ENCODE peak calls at places on chromosomes 13 and 19, in six cellular contexts. O, C, N, Y, E and L are unnamed samples. For H3K36me3, the result is how much of the 10 kb centered on the place peaks cover.

GRCh38 chr19:51689751-51690358 is 3.3 kb upstream of the SPACA6 start:
- DNase-seq in Y (no peak), E (peak), N (no peak), O (peak), C (peak), L (peak)

GRCh38 chr13:20525144-20525600 is 485 bp downstream of the CRYL1 start:
- DNase-seq in N (no peak), E (peak), Y (no peak), O (peak), C (no peak), L (peak)

GRCh38 chr19:11496391-11497163 is 9.1 kb downstream of the ZNF653 start:
- DNase-seq in C (peak), O (peak), N (peak), Y (peak), E (peak), L (peak)

GRCh38 chr13:67120872-67121531 is 109.1 kb downstream of the PCDH9 start:
- DNase-seq in Y (no peak), C (no peak), O (no peak), E (no peak), N (no peak), L (no peak)

GRCh38 chr13:88823114-88823513 is 1151.9 kb downstream of the SLITRK5 start:
- DNase-seq in N (no peak), O (no peak), C (no peak), Y (no peak), E (no peak), L (no peak)

GRCh38 chr13:114282143-114282685 is 813 bp downstream of the UPF3A start:
- DNase-seq in C (peak), O (peak), N (no peak), Y (no peak), E (peak), L (peak)

GRCh38 chr19:6062274-6062673 is 48.0 kb downstream of the RFX2 start:
- DNase-seq in C (no peak), E (no peak), N (no peak), Y (peak), O (no peak), L (peak)

GRCh38 chr19:31408460-31409124 is 59.4 kb upstream of the TSHZ3 start:
- DNase-seq in O (no peak), N (no peak), E (no peak), C (peak), Y (no peak), L (no peak)

GRCh38 chr19:44847144-44848035 is 1.3 kb downstream of the NECTIN2 start:
- DNase-seq in E (peak), N (no peak), C (peak), Y (no peak), O (peak), L (peak)

GRCh38 chr13:47114030-47114429 is 217.2 kb upstream of the HTR2A start:
- DNase-seq in E (no peak), N (no peak), O (no peak), Y (no peak), C (peak), L (no peak)

GRCh38 chr19:43525836-43526771 is 897 bp downstream of the ETHE1 start:
- DNase-seq in C (peak), Y (no peak), N (no peak), O (peak), E (peak), L (peak)

GRCh38 chr13:33353210-33353609 is 67.7 kb upstream of the STARD13 start:
- DNase-seq in E (peak), Y (no peak), C (no peak), O (no peak), N (no peak), L (no peak)

GRCh38 chr13:108834193-108834592 is 204.8 kb downstream of the MYO16 start:
- DNase-seq in Y (no peak), E (no peak), N (no peak), O (no peak), C (no peak), L (no peak)

GRCh38 chr19:23382955-23383354 is 12.3 kb downstream of the ZNF91 start:
- DNase-seq in E (no peak), N (no peak), C (no peak), O (no peak), Y (no peak), L (no peak)
- H3K36me3 ChIP-seq in E (half or more), N (under half), C (half or more), O (under half), Y (half or more), L (under half)

GRCh38 chr19:709196-709964 is 645 bp downstream of the PALM start:
- DNase-seq in Y (no peak), O (no peak), C (peak), E (no peak), N (no peak), L (peak)
- H3K27ac ChIP-seq in Y (no peak), O (no peak), C (no peak), E (peak), N (no peak), L (peak)

DNA sequence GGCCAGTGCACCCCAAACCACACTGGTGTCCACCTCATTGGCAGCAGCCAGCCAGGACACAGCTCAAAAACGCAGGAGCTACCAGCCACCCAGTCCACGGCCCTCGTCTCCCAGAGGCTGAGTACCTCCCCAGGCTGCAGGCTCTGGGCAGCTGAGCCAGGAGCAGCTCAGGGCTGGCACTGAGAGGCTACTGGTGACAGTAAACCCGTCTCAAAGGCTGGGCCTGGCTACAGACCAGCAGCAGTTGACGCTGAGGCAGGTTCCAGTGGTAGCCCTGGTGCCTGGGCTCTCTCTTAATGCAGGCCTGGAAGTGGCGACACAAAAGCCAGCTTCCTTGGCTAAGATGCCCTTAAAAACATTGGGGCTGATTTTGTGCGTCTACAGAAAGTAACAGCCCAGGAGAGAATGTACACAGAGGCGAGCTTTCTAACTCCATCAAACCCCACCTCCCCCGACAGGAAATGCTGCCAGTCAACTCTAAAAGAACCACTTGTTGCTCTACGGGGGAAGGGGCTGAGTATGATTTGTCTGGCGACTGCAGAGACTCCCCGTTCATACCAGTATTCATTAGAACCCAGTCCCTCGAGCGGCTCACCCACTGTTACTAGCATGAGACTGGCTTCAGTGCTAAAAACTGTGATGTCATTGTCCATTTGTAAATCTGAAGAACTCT is 126.3 kb downstream of the STK24 start:
- DNase-seq in O (no peak), N (no peak), E (peak), Y (no peak), C (peak), L (no peak)
- H3K36me3 ChIP-seq in O (under half), N (under half), E (under half), Y (under half), C (under half), L (under half)

DNA sequence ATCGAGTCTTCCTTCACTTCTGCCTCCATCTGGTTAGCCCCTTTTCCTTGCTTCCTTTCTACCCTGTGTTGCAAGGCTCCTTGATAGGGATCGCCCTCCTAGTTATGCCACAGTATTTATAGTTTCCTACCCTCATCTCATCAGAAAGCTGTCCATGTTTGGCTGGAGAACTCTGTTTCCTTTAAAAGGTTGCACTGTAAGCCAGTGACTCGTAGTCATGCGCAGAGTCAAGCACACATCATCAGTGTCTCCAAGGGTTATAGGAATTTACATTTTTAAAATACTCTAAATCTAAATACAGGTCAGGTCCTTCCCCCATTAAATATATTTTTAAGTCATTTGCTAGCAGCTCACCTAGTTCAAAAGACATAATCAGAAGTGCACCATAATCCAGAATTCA is 81.2 kb downstream of the GPR12 start:
- DNase-seq in O (no peak), C (peak), N (no peak), E (no peak), Y (no peak), L (no peak)
- H3K27ac ChIP-seq in O (no peak), C (peak), N (no peak), E (no peak), Y (no peak), L (no peak)

DNA sequence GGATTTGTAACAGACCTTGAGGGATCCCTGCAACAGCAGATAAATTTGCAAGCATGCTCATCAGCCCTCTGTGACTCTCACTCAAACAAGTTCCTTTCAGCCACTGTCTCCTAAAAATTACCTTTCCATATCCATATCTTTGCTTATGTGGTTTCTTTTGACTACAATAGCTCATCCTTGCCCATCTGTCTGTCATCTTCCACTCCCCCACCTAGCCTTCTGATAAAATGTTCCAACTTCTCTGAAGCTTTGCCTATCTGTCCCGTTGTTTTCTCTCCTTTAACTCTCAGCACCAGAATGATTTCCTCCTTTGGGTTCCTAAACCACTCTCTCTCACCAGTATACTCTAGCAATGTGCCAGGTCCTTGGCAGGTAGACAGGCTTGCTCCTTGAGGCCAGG is 194.5 kb downstream of the VWA8 start:
- DNase-seq in O (no peak), N (no peak), E (no peak), Y (no peak), C (no peak), L (no peak)
- H3K36me3 ChIP-seq in O (under half), N (under half), E (under half), Y (under half), C (under half), L (under half)